ENCODE peak calls at places on chromosomes 11 and 22, in five cellular contexts. One of them, this sample, is unnamed.

GRCh38 chr11:65578667-65579066 is 2.8 kb downstream of the EHBP1L1 start:
- DNase-seq in naive B cell: no peak
- DNase-seq in ovary: no peak
- DNase-seq in KG1: no peak
- DNase-seq in mucosa of gallbladder: no peak
- DNase-seq in this sample: no peak

GRCh38 chr11:76047231-76047630 is 159.1 kb downstream of the WNT11 start:
- DNase-seq in mucosa of gallbladder: no peak
- DNase-seq in KG1: no peak
- DNase-seq in naive B cell: no peak
- DNase-seq in ovary: no peak
- DNase-seq in this sample: no peak

GRCh38 chr11:8041576-8041975 is 39.4 kb upstream of the TUB start:
- DNase-seq in KG1: no peak
- DNase-seq in naive B cell: no peak
- DNase-seq in mucosa of gallbladder: no peak
- DNase-seq in ovary: no peak
- DNase-seq in this sample: peak

GRCh38 chr11:130876931-130877330 is 39.3 kb downstream of the SNX19 start:
- DNase-seq in ovary: no peak
- DNase-seq in naive B cell: no peak
- DNase-seq in mucosa of gallbladder: no peak
- DNase-seq in KG1: no peak
- DNase-seq in this sample: no peak

GRCh38 chr11:59801981-59802638 is 8.5 kb downstream of the MRPL16 start:
- DNase-seq in mucosa of gallbladder: peak
- DNase-seq in ovary: peak
- DNase-seq in naive B cell: no peak
- DNase-seq in KG1: no peak
- DNase-seq in this sample: no peak

GRCh38 chr11:62546244-62546936 is at the start of gene AHNAK:
- DNase-seq in KG1: no peak
- DNase-seq in ovary: peak
- DNase-seq in mucosa of gallbladder: peak
- DNase-seq in naive B cell: peak
- DNase-seq in this sample: peak

GRCh38 chr22:43293661-43294392 is 49.3 kb downstream of the SCUBE1 start:
- DNase-seq in ovary: peak
- DNase-seq in KG1: no peak
- DNase-seq in mucosa of gallbladder: peak
- DNase-seq in naive B cell: no peak
- DNase-seq in this sample: peak

GRCh38 chr11:120528749-120529148 is 17.2 kb downstream of the GRIK4 start:
- DNase-seq in naive B cell: no peak
- DNase-seq in mucosa of gallbladder: no peak
- DNase-seq in ovary: peak
- DNase-seq in KG1: no peak
- DNase-seq in this sample: no peak

GRCh38 chr11:78202733-78203167 is 14.0 kb downstream of the USP35 start:
- DNase-seq in ovary: no peak
- DNase-seq in naive B cell: peak
- DNase-seq in KG1: peak
- DNase-seq in mucosa of gallbladder: no peak
- DNase-seq in this sample: no peak